ENCODE peak calls at places on chromosomes 1 and 21, in six cellular contexts. R is AG04450, N is brain microvascular endothelial cell, M is kidney, A is A673, F is A549. E is an unnamed sample.

GRCh38 chr1:182952677-182953444 is at the start of gene SHCBP1L:
- DNase-seq in R (no peak), F (no peak), N (no peak), M (peak; percentile 68), A (no peak), E (no peak)

GRCh38 chr1:59272507-59272906 is 24.4 kb upstream of the FGGY start:
- DNase-seq in F (no peak), A (peak; percentile 23), N (peak; percentile 50), M (no peak), R (no peak), E (no peak)

GRCh38 chr1:230222678-230223077 is 155.6 kb downstream of the GALNT2 start:
- DNase-seq in N (no peak), F (no peak), R (no peak), A (no peak), M (no peak), E (no peak)

GRCh38 chr1:42797414-42797813 is 12.6 kb downstream of the TMEM269 start:
- DNase-seq in A (no peak), F (no peak), R (no peak), M (no peak), N (no peak), E (no peak)

GRCh38 chr1:163596541-163597258 is 274.9 kb downstream of the NUF2 start:
- DNase-seq in N (no peak), F (no peak), M (no peak), R (no peak), A (peak; percentile 58), E (no peak)

GRCh38 chr1:103467100-103467499 is 58.4 kb upstream of the RNPC3 start:
- DNase-seq in M (no peak), A (no peak), N (no peak), R (no peak), F (no peak), E (no peak)

GRCh38 chr1:8873506-8874229 is 4.8 kb downstream of the ENO1 start:
- DNase-seq in A (peak; percentile 99), M (peak; percentile 92), N (peak; percentile 98), R (peak; percentile 84), F (peak; percentile 93), E (no peak)

GRCh38 chr1:16094453-16095158 is 21.2 kb upstream of the FAM131C start:
- DNase-seq in A (no peak), R (no peak), M (no peak), F (no peak), N (no peak), E (no peak)

GRCh38 chr1:86965012-86965826 is 50.8 kb downstream of the HS2ST1 start:
- DNase-seq in F (peak; percentile 31), R (peak; percentile 15), N (peak; percentile 42), M (no peak), A (peak; percentile 68), E (no peak)

GRCh38 chr21:42047821-42048613 is 23.1 kb upstream of the UMODL1 start:
- DNase-seq in N (peak; percentile 94), A (no peak), R (peak; percentile 94), F (no peak), M (peak; percentile 87), E (peak; percentile 37)

GRCh38 chr1:11522400-11523235 is 43.7 kb downstream of the DISP3 start:
- DNase-seq in M (peak; percentile 71), F (no peak), A (no peak), R (no peak), N (no peak), E (no peak)

GRCh38 chr21:37710555-37711293 is 205.5 kb downstream of the KCNJ6 start:
- DNase-seq in N (peak; percentile 12), A (no peak), M (no peak), F (no peak), R (peak; percentile 36), E (no peak)

GRCh38 chr1:199512037-199512710 is 515.3 kb upstream of the NR5A2 start:
- DNase-seq in N (no peak), F (no peak), M (no peak), A (peak; percentile 12), R (no peak), E (no peak)

GRCh38 chr1:62688687-62689085 is 500 bp upstream of the DOCK7 start:
- DNase-seq in F (no peak), A (no peak), R (no peak), M (no peak), N (peak; percentile 14), E (no peak)

GRCh38 chr1:62685431-62685859 is 2.7 kb downstream of the DOCK7 start:
- DNase-seq in R (no peak), M (no peak), A (no peak), F (no peak), N (peak; percentile 47), E (no peak)

GRCh38 chr1:62687903-62688686 is at the start of gene DOCK7:
- DNase-seq in A (peak; percentile 89), F (peak; percentile 77), M (peak; percentile 90), N (peak; percentile 70), R (no peak), E (peak; percentile 69)

GRCh38 chr1:62686822-62687221 is 1.4 kb downstream of the DOCK7 start:
- DNase-seq in F (no peak), M (no peak), N (no peak), R (no peak), A (no peak), E (no peak)

DNA sequence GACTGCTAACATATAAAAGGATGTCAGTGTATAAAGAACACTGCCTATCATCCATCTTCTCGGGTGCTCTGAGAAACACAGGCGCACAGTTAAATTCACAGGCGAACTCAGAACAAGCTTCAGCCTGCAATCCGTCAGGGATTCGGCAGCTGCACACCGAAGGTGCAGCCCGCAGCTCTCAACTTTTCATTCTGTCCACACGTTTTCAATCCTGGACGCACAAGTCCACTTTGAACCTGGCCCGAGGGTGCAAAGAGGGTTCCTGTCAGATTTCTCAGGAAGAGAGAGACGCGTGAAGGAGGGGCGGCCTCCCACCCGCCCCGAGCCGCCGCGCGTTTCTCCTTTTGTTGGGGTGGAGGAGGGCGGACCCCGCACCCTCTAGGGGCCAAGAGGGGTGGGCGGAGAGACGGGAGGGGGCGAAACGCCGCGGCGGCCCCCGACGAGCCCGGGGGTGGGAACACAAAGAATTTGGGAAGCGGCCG is 724 bp downstream of the DOCK7 start:
- DNase-seq in F (peak; percentile 40), R (no peak), M (peak; percentile 78), A (peak; percentile 60), N (peak; percentile 11), E (no peak)
- H3K27ac ChIP-seq in F (peak overlapping the region; percentile 96), R (peak overlapping the region; percentile 39), M (peak overlapping the region; percentile 75), A (peak overlapping the region; percentile 87), N (peak overlapping the region; percentile 67), E (peak overlapping the region; percentile 22)

GRCh38 chr1:173507205-173507846 is 30.2 kb downstream of the PRDX6 start:
- DNase-seq in M (no peak), F (peak; percentile 63), N (peak; percentile 57), R (peak; percentile 49), A (peak; percentile 69), E (no peak)
- H3K27ac ChIP-seq in M (peak overlapping the region; percentile 73), F (peak overlapping the region; percentile 3), N (no peak overlapping the region), R (no peak overlapping the region), A (no peak overlapping the region), E (no peak overlapping the region)

DNA sequence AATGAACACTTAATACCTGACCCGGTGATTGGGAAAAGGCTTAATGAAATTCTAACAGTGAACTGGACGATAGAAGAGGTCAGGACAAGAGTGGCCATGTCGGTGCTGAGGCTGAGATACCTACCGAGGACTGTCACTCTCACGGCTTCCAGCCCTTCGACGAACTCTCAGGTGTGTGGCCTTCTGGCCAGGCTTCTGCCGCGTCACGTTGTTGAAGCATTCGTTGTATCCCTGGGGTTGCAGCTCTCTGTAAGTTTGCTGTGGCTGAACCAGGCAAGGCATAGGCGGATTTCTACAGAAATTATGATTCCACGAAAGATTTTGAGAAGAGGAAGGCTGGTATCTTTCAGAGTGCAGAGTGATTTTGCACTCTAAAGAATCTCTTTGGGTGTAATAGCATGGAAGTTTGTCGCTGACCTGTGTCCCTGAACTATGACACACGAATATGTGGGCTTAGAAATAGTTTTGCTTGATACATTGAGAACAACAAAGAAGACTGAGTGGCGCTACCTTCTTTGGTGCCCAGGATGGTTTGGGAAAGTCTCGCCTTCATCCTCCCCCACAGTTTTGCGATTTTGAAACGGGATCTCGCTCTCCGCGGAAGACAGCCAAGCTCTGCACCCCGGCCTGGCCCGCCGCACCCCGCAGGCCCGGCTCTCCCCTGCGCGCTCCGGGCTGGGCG is 403 bp upstream of the EPHX4 start:
- DNase-seq in R (no peak), M (no peak), F (peak; percentile 1), A (no peak), N (peak; percentile 2), E (no peak)
- H3K27ac ChIP-seq in R (peak overlapping the region; percentile 2), M (no peak overlapping the region), F (peak overlapping the region; percentile 70), A (no peak overlapping the region), N (no peak overlapping the region), E (no peak overlapping the region)

GRCh38 chr21:46061950-46062349 is 36.0 kb upstream of the COL6A2 start:
- DNase-seq in M (no peak), N (no peak), A (no peak), F (no peak), R (no peak), E (no peak)
- H3K27ac ChIP-seq in M (no peak overlapping the region), N (peak overlapping the region; percentile 98), A (no peak overlapping the region), F (no peak overlapping the region), R (peak overlapping the region; percentile 99), E (no peak overlapping the region)

DNA sequence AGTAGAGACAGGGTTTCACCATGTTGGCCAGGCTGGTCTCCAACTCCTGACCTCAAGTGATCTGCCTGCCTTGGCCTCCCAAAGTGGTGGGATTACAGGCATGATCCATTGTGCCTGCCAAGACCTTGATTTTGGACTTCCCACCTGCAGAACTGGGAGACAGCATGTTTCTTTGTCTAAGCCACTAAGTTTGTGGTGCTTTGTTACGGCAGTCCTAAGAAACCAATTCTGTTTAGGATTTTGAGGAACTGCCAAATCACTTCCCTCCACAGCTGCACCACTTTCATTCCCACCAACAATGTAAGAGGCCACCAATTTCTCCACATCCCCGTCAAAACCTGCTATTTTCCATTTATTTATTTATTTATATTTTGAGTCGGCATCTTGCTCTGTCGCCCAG is 46.1 kb downstream of the CHAF1B start:
- DNase-seq in M (no peak), F (no peak), R (no peak), N (no peak), A (no peak), E (no peak)
- H3K27ac ChIP-seq in M (no peak overlapping the region), F (peak overlapping the region; percentile 95), R (no peak overlapping the region), N (peak overlapping the region; percentile 99), A (no peak overlapping the region), E (no peak overlapping the region)

DNA sequence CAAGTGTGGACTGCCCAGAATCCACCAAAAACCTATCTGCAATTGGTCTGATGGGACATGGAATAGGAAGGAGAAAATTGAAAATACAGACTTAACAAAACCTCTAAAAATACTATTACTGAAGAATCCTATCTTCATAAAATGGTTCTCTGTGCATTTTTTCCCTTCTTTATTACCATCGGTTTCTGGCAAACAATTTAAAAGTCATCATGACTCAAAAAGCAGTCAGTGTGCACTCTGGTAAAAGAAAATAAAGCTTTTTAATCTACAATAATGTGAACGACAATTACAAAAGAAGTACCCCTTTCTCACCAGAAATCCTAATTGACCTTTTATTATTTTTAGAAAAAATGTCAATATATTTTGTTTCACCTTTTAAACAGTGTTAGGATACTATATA is 186.3 kb downstream of the TPR start:
- DNase-seq in F (no peak), R (no peak), M (no peak), A (no peak), N (no peak), E (no peak)
- H3K27ac ChIP-seq in F (peak overlapping the region; percentile 68), R (no peak overlapping the region), M (no peak overlapping the region), A (no peak overlapping the region), N (peak overlapping the region; percentile 95), E (no peak overlapping the region)